ENCODE peak calls at places on chromosomes 6 and 20, in seven cellular contexts. W, C, B, V, G, P and F are unnamed samples. For H3K36me3 and H3K4me1, the result is how much of the 10 kb centered on the place peaks cover.

GRCh38 chr6:57198926-57199636 is 23.0 kb downstream of the RAB23 start:
- DNase-seq in W (no peak), C (no peak), B (peak), V (no peak), G (no peak), P (no peak), F (no peak)

GRCh38 chr6:166677941-166678340 is 50.9 kb upstream of the RPS6KA2 start:
- DNase-seq in W (no peak), C (no peak), B (no peak), V (no peak), G (no peak), P (no peak), F (no peak)

GRCh38 chr6:38110407-38111025 is 291.0 kb downstream of the ZFAND3 start:
- DNase-seq in W (no peak), C (peak), B (no peak), V (no peak), G (peak), P (no peak), F (no peak)

GRCh38 chr6:140011537-140011936 is 637.1 kb upstream of the CITED2 start:
- DNase-seq in W (no peak), C (no peak), B (no peak), V (no peak), G (peak), P (no peak), F (no peak)

GRCh38 chr6:84762220-84762940 is 2.0 kb downstream of the TBX18 start:
- DNase-seq in W (peak), C (peak), B (peak), V (no peak), G (no peak), P (peak), F (no peak)

GRCh38 chr6:73030257-73030656 is 195.0 kb downstream of the KHDC1L start:
- DNase-seq in W (no peak), C (peak), B (no peak), V (no peak), G (no peak), P (no peak), F (no peak)

GRCh38 chr6:34484391-34484790 is 18.5 kb downstream of the PACSIN1 start:
- DNase-seq in W (no peak), C (no peak), B (no peak), V (no peak), G (no peak), P (no peak), F (no peak)

GRCh38 chr20:51800132-51800721 is 2.1 kb downstream of the SALL4 start:
- DNase-seq in W (peak), C (peak), B (peak), V (peak), G (peak), P (no peak), F (no peak)

GRCh38 chr6:18207438-18207837 is 52.2 kb downstream of the KDM1B start:
- DNase-seq in W (no peak), C (peak), B (no peak), V (no peak), G (no peak), P (no peak), F (no peak)

GRCh38 chr6:144377586-144377985 is 92.5 kb downstream of the UTRN start:
- DNase-seq in W (no peak), C (peak), B (no peak), V (no peak), G (peak), P (no peak), F (no peak)

GRCh38 chr6:157800420-157801237 is 22.4 kb upstream of the SNX9 start:
- DNase-seq in W (no peak), C (peak), B (no peak), V (no peak), G (no peak), P (no peak), F (no peak)

GRCh38 chr6:111692327-111693164 is 86.9 kb upstream of the TRAF3IP2 start:
- DNase-seq in W (no peak), C (peak), B (no peak), V (no peak), G (no peak), P (no peak), F (no peak)

DNA sequence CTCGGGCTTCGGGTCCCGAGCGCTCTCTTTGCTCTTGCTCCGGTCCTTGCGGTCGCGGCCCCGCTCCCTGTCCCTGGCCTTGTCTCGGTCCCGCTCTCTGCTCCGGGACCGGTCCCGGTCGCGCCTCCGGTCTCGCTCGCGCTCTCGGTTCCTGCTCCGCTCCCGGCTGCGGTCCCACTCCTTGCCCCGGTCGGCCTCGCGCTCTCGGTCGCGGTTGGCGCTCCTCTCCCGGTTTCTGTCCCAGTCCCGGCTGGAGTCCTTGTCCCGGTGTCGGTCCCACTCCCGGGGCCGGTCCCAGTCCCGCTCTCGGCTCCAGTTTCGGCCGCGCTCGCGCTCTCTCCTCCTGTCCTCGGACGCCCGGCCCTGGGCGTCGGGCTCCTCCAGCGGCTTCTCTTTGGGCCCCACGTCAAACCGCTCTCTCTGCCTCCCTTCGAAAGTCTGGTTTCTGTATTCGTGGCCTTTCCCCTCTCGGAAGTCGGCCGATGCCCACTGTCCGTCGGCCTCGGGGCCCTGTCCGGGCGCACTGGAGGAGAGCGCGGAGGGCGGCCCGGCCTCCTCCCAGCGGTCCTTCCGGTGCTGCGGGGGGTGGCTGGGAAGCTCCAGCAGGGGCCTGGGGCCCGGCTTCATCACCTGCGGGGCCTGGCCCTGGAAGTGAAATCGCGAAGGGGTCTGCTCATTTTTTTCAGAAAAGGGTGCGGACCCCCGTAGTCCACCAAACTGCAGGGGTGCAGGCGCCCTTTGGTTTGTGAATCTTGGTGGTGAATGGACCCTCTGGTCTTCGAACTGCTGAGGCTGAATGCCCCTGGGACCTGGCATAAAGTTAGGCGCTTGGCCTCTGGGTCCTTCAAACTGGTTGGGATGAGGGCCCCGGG is 17.9 kb upstream of the TCFL5 start:
- DNase-seq in W (no peak), C (no peak), B (no peak), V (no peak), G (no peak), P (no peak), F (no peak)
- H3K36me3 ChIP-seq in W (under half), C (under half), B (under half), V (under half), G (under half), P (under half), F (under half)

DNA sequence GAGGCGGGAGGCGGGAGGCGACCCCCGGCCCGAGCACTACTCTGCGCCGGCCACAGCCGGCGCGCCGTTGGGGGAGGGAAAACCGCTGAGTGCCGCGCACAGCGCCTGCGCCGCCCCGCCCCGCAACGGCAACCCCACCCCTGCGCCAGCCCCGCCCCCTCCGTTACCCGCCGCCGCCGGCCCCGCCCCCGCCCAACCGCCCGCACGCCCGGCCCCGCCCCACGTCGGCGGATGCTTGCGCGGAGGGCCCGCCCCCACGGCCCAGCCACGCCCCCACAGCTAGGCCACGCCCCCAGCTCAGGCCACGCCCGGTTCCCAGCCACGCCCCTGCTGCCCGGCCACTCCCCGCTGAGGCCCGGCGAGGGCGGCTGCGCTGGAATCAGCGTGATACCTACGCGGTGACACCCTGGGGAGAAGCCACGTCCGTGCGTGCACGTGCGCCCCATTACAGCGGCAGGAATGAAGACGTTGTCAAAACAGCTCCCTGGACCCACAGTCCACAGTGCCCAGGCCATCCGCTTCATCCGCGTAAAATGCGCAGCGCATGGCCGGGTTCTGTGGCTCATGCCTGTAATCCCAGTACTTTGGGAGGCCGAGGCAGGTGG is at the start of gene TCFL5:
- DNase-seq in W (peak), C (peak), B (peak), V (peak), G (peak), P (peak), F (peak)
- H3K4me3 ChIP-seq in W (peak), C (peak), B (peak), V (peak), G (no peak), P (peak), F (no peak)

DNA sequence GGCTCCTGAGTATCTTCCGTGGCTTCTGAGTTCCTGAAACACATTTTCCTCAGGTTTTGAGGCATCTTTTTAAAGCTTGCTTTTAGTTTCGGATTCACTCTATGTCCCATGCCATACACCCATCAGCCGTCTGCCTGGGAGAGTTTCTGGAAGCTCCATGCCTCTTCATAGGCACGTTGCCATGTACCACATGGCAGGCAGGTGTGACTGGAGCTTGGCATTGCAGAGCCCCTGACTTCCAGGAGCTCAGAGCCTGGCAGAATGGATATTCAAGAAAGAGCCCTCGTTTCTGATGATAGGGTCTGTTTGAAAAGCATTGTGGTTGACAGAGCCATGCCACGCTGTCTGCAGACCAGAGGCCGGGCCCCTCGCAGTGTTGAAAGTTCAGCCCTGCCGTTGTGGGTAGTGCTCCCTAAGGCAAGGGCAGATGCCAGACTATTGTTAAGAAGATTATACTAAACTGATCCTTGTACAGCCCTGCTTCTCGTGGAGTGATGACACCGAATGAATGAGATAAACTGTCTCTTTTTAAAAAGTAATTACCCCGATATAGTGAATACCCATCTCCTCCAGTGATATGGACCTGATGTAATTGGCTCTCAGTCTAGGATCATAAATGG is 100.0 kb downstream of the RPP40 start:
- DNase-seq in W (peak), C (no peak), B (no peak), V (no peak), G (no peak), P (no peak), F (no peak)
- H3K4me1 ChIP-seq in W (under half), C (under half), B (under half), V (under half), G (under half), P (under half), F (under half)

DNA sequence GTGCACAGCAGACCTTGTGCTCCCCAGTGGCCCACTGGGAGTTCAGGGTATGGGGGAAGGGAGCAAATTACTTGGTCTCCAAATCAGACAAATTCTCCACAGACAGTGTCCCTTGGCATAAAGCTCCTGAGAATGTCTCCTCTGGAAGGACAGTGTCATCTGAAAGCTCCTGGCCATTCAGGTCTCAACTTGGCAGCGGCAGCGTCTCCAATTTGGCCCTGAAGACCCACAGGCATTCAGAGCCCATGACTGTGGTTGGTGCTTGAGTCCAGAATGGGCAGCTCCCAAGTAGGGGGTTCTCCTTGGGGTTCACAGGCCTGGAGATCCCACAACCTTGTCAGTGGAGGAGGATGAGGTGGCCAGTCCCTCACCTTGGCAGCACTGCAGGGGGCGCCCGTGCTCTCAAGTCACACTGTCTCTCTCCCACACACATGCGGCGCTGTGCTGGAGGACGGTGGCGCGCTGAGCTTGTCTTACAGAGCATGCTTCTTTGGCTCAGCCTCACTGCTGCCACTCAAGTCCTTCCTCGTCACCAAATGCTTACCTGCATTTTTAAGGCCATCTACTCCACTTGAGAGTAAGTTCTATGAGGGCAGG is 20.7 kb downstream of the DYNLRB1 start:
- DNase-seq in W (peak), C (no peak), B (no peak), V (peak), G (peak), P (peak), F (peak)
- H3K36me3 ChIP-seq in W (under half), C (under half), B (half or more), V (half or more), G (under half), P (half or more), F (half or more)

GRCh38 chr6:90669420-90669819 is 82.5 kb upstream of the MAP3K7 start:
- DNase-seq in W (no peak), C (no peak), B (no peak), V (no peak), G (no peak), P (no peak), F (no peak)
- H3K4me3 ChIP-seq in W (no peak), C (no peak), B (no peak), V (no peak), G (no peak), P (no peak), F (no peak)